ENCODE peak calls at places on chromosome 13, in four cellular contexts. Q is tibial nerve, I is IMR-90, F is spleen. M is an unnamed sample.

GRCh38 chr13:84870190-84870589 is 929.0 kb downstream of the SLITRK6 start:
- DNase-seq in I (no peak), F (no peak), Q (no peak), M (no peak)

GRCh38 chr13:80473695-80474094 is 132.8 kb upstream of the SPRY2 start:
- DNase-seq in Q (no peak), I (peak; percentile 18), F (no peak), M (peak; percentile 37)

GRCh38 chr13:112572408-112572807 is 15.5 kb downstream of the TUBGCP3 start:
- DNase-seq in F (no peak), Q (no peak), I (peak; percentile 18), M (no peak)

GRCh38 chr13:93386191-93386590 is 159.6 kb downstream of the GPC6 start:
- DNase-seq in F (no peak), I (no peak), Q (no peak), M (no peak)

GRCh38 chr13:59689057-59689456 is 474.7 kb downstream of the DIAPH3 start:
- DNase-seq in Q (no peak), I (no peak), F (no peak), M (no peak)

GRCh38 chr13:66977156-66977555 is 253.0 kb downstream of the PCDH9 start:
- DNase-seq in Q (no peak), F (no peak), I (peak; percentile 41), M (no peak)

GRCh38 chr13:80527400-80527799 is 186.5 kb upstream of the SPRY2 start:
- DNase-seq in F (no peak), I (no peak), Q (no peak), M (no peak)

GRCh38 chr13:19618925-19619324 is 14.5 kb upstream of the MPHOSPH8 start:
- DNase-seq in Q (no peak), F (no peak), I (peak; percentile 37), M (no peak)

GRCh38 chr13:25034173-25034572 is 61.8 kb upstream of the PABPC3 start:
- DNase-seq in Q (no peak), F (no peak), I (no peak), M (no peak)

GRCh38 chr13:96492758-96493157 is 402.9 kb downstream of the HS6ST3 start:
- DNase-seq in Q (no peak), F (no peak), I (no peak), M (peak; percentile 18)

GRCh38 chr13:105937451-105937850 is 598.0 kb downstream of the EFNB2 start:
- DNase-seq in Q (no peak), F (no peak), I (peak; percentile 28), M (no peak)

GRCh38 chr13:18991054-18991453 is 190.6 kb downstream of the TUBA3C start:
- DNase-seq in Q (no peak), F (no peak), I (no peak), M (no peak)

GRCh38 chr13:60379837-60380236 is 17.2 kb upstream of the TDRD3 start:
- DNase-seq in I (no peak), Q (no peak), F (no peak), M (no peak)

GRCh38 chr13:97329331-97329730 is 104.6 kb upstream of the RAP2A start:
- DNase-seq in I (peak; percentile 44), F (no peak), Q (no peak), M (no peak)

GRCh38 chr13:112885782-112886268 is 83.2 kb upstream of the MCF2L start:
- DNase-seq in I (peak; percentile 87), F (peak; percentile 87), Q (peak; percentile 56), M (peak; percentile 93)

GRCh38 chr13:60226507-60226906 is 62.8 kb upstream of the DIAPH3 start:
- DNase-seq in I (peak; percentile 47), Q (no peak), F (no peak), M (no peak)

GRCh38 chr13:21139374-21139773 is 37.0 kb downstream of the SKA3 start:
- DNase-seq in I (no peak), Q (no peak), F (no peak), M (peak; percentile 8)

GRCh38 chr13:40275155-40275554 is 391.3 kb downstream of the FOXO1 start:
- DNase-seq in Q (no peak), I (no peak), F (no peak), M (no peak)

GRCh38 chr13:77002590-77003190 is 10.8 kb downstream of the CLN5 start:
- DNase-seq in I (peak; percentile 48), Q (no peak), F (no peak), M (no peak)

GRCh38 chr13:106348032-106348431 is 187.4 kb downstream of the EFNB2 start:
- DNase-seq in Q (no peak), F (no peak), I (peak; percentile 48), M (no peak)

GRCh38 chr13:30158774-30159445 is 148.4 kb downstream of the KATNAL1 start:
- DNase-seq in F (no peak), Q (peak; percentile 32), I (peak; percentile 71), M (no peak)

DNA sequence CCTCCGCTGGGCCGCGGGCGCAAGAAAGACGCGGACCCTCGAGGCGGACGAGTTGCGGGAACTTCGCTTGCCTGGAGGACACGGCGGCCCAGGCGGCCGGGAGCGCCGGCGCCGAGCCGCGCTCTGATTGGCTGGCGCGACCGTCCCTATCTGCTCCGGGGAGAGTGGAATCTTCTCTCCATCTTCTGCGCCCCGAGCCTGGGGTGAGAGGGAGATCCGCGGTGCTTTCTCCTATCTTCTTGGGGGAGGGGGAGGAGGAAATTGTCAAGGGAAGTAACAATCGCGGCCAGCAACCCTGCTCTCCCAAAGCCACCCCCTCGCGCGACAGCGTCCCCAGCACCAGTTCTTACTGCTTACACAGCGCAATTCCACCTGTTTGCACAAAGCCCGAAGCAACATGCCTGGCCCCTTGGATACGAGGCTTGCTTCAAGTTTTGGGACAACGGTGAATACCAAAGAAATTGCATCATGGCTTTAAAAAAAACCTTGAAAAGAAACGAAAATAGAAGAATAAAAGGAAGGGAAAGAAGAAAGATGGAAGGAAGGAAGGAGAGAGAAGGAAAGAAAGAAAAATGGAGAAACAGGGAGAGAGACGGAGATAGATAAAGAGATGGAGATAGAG is 4.8 kb downstream of the SOX21 start:
- DNase-seq in F (no peak), I (no peak), Q (no peak), M (no peak)
- H3K27me3 ChIP-seq in F (peaks cover 98% of the 10 kb centered on the region), I (peaks cover 93% of the 10 kb centered on the region), Q (no peaks in the 10 kb centered on the region), M (peaks cover 58% of the 10 kb centered on the region)

GRCh38 chr13:47862841-47863240 is 138.2 kb downstream of the SUCLA2 start:
- DNase-seq in I (no peak), Q (no peak), F (no peak), M (no peak)
- TF ChIP-seq POLR2A in I (no peak), Q (no peak), F (no peak), M (no peak)

GRCh38 chr13:50521191-50521590 is 322.3 kb downstream of the DLEU7 start:
- DNase-seq in Q (no peak), I (no peak), F (no peak), M (no peak)
- H3K4me3 ChIP-seq in Q (no peak overlapping the region), I (no peak overlapping the region), F (no peak overlapping the region), M (no peak overlapping the region)

DNA sequence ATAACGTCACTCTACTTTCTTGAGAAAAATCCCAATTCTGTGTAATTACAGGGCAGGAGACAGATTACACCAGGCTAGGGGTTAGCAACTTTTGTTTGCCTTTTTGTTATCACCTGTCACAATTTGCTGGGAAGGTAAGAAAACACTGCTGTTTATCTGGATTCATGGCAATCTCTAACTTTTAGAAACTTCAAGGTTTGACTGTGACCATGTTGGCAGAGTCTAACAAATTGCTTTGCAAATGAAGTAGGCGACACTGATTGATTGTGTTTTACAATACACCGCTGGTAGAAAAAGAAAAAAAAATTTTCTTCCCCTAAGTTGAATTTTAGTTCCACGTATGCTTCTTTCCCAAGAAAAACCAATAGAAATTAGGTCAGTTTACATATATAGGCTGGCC is 10.4 kb upstream of the PDX1 start:
- DNase-seq in F (no peak), Q (no peak), I (no peak), M (no peak)
- H3K27me3 ChIP-seq in F (peaks cover 14% of the 10 kb centered on the region), Q (no peaks in the 10 kb centered on the region), I (peaks cover 22% of the 10 kb centered on the region), M (no peaks in the 10 kb centered on the region)

GRCh38 chr13:110887955-110888333 is 26.9 kb downstream of the ANKRD10 start:
- DNase-seq in Q (no peak), I (no peak), F (no peak), M (no peak)
- TF ChIP-seq POLR2A in Q (no peak), I (no peak), F (no peak), M (no peak)

GRCh38 chr13:72462726-72463125 is 264.7 kb downstream of the MZT1 start:
- DNase-seq in F (no peak), I (no peak), Q (no peak), M (no peak)

GRCh38 chr13:72458701-72459100 is 268.7 kb downstream of the MZT1 start:
- DNase-seq in I (no peak), Q (no peak), F (no peak), M (peak; percentile 4)

DNA sequence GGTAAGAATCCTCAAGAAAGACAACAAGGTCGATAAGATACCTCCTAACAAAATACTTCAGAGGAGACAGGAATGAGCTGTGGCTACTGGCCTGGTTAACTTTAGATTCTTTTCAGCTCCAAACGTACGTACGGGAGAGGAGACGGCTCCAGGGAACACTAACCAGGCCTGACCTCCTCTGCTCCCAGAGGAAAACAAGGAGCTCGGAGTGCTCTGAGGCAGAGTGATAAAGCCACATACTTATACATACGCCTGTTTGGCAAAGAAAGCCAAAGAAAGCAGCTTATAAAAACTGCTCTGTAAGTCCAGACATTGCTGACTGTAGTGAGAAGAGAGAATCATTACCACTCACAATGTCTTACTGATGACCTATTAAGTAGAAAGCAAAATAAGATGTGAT is 263.9 kb downstream of the MZT1 start:
- DNase-seq in Q (no peak), F (no peak), I (no peak), M (peak; percentile 56)
- H3K4me3 ChIP-seq in Q (no peak overlapping the region), F (no peak overlapping the region), I (no peak overlapping the region), M (no peak overlapping the region)

DNA sequence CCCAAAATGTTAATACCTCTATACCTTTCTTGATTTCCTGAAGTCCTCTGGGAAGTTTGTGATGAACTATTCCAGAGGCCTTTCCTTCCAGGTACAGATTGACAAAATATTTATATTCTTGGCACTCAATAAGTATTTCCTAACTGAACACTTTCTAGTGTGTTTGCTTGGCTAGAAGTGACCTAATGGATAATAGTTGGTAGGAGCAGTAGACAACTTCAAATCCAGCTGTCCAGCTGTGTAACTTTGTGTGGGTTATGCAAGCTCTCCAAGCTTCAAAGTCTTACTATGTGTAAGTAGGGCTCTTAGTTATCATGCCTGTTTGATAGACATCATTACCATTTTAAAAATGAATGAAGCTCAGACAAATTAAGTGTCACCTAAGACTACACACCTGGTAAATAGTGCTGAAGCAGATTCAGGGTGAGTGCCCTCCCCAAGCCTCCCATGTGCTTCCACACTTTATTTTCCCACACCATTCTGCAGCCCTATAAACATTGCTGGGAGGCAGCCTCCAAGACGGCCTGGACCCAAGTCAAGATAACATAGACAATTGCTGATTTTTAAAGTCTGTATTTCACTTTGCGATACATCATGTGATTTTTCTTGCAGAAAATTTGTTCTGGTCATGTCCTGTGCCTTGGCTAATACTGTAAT is 196.6 kb downstream of the NALCN start:
- DNase-seq in I (no peak), F (no peak), Q (no peak), M (no peak)
- H3K27me3 ChIP-seq in I (peaks cover 2% of the 10 kb centered on the region), F (no peaks in the 10 kb centered on the region), Q (no peaks in the 10 kb centered on the region), M (no peaks in the 10 kb centered on the region)